ENCODE peak calls at places on chromosomes 11 and 22, in nine cellular contexts. Q, B, V, T, O, X, U, N and G are unnamed samples. For H3K9me3, the result is how much of the 10 kb centered on the place peaks cover.

GRCh38 chr11:45662096-45662664 is 3.2 kb downstream of the CHST1 start:
- DNase-seq in Q (no peak), B (no peak), V (no peak), T (no peak), O (no peak), X (no peak), U (no peak), N (no peak), G (no peak)

GRCh38 chr11:120832609-120833221 is 191.2 kb upstream of the TBCEL start:
- DNase-seq in Q (no peak), B (no peak), V (no peak), T (no peak), O (no peak), X (no peak), U (no peak), N (no peak), G (no peak)

GRCh38 chr11:32960553-32961164 is 55.0 kb upstream of the DEPDC7 start:
- DNase-seq in Q (no peak), B (peak), V (no peak), T (no peak), O (peak), X (no peak), U (no peak), N (no peak), G (no peak)

GRCh38 chr11:78202733-78203167 is 14.0 kb downstream of the USP35 start:
- DNase-seq in Q (peak), B (peak), V (no peak), T (no peak), O (no peak), X (no peak), U (no peak), N (no peak), G (no peak)

GRCh38 chr11:1448882-1449281 is 37.7 kb downstream of the MOB2 start:
- DNase-seq in Q (no peak), B (no peak), V (no peak), T (no peak), O (no peak), X (no peak), U (no peak), N (no peak), G (no peak)

GRCh38 chr11:74492084-74492483 is 1.4 kb downstream of the LIPT2 start:
- DNase-seq in Q (no peak), B (no peak), V (no peak), T (no peak), O (no peak), X (no peak), U (no peak), N (no peak), G (no peak)

GRCh38 chr11:13984616-13985474 is 22.3 kb downstream of the SPON1 start:
- DNase-seq in Q (no peak), B (no peak), V (no peak), T (no peak), O (peak), X (no peak), U (no peak), N (no peak), G (no peak)

GRCh38 chr11:64146036-64146943 is 19.6 kb downstream of the MACROD1 start:
- DNase-seq in Q (peak), B (peak), V (peak), T (no peak), O (peak), X (peak), U (no peak), N (peak), G (no peak)

GRCh38 chr22:27242917-27243589 is 558.5 kb downstream of the MN1 start:
- DNase-seq in Q (no peak), B (no peak), V (no peak), T (no peak), O (no peak), X (no peak), U (no peak), N (no peak), G (no peak)

GRCh38 chr11:63598556-63598955 is 15.7 kb downstream of the PLAAT3 start:
- DNase-seq in Q (no peak), B (no peak), V (no peak), T (no peak), O (no peak), X (no peak), U (no peak), N (no peak), G (no peak)

GRCh38 chr11:73158356-73159051 is 16.4 kb upstream of the FCHSD2 start:
- DNase-seq in Q (no peak), B (no peak), V (no peak), T (no peak), O (peak), X (no peak), U (no peak), N (no peak), G (no peak)

GRCh38 chr11:13007702-13008435 is 1.2 kb upstream of the RASSF10 start:
- DNase-seq in Q (no peak), B (no peak), V (no peak), T (no peak), O (no peak), X (no peak), U (no peak), N (no peak), G (no peak)

GRCh38 chr11:103964390-103964789 is 72.0 kb upstream of the DDI1 start:
- DNase-seq in Q (no peak), B (no peak), V (no peak), T (no peak), O (no peak), X (no peak), U (no peak), N (no peak), G (no peak)

GRCh38 chr22:30187726-30188407 is 58.7 kb downstream of the LIF start:
- DNase-seq in Q (no peak), B (no peak), V (no peak), T (no peak), O (peak), X (no peak), U (no peak), N (no peak), G (no peak)

GRCh38 chr11:12680246-12680939 is 6.2 kb downstream of the TEAD1 start:
- DNase-seq in Q (no peak), B (peak), V (peak), T (peak), O (peak), X (peak), U (peak), N (peak), G (peak)

GRCh38 chr22:27686534-27686933 is 115.0 kb downstream of the MN1 start:
- DNase-seq in Q (no peak), B (no peak), V (peak), T (peak), O (peak), X (peak), U (no peak), N (peak), G (peak)

GRCh38 chr11:113131036-113131775 is 170.0 kb downstream of the NCAM1 start:
- DNase-seq in Q (no peak), B (no peak), V (no peak), T (no peak), O (no peak), X (no peak), U (no peak), N (no peak), G (no peak)

GRCh38 chr11:130209128-130209932 is 49.7 kb downstream of the ST14 start:
- DNase-seq in Q (no peak), B (no peak), V (no peak), T (no peak), O (no peak), X (peak), U (no peak), N (no peak), G (no peak)

GRCh38 chr11:102415252-102415916 is 37.2 kb downstream of the TMEM123 start:
- DNase-seq in Q (no peak), B (peak), V (no peak), T (no peak), O (no peak), X (no peak), U (no peak), N (no peak), G (no peak)

GRCh38 chr11:121671276-121672168 is 218.8 kb upstream of the SORL1-AS1 start:
- DNase-seq in Q (no peak), B (no peak), V (no peak), T (no peak), O (peak), X (no peak), U (no peak), N (no peak), G (no peak)

GRCh38 chr11:76793834-76794291 is 10.7 kb downstream of the TSKU start:
- DNase-seq in Q (no peak), B (no peak), V (no peak), T (no peak), O (no peak), X (no peak), U (no peak), N (no peak), G (peak)

GRCh38 chr11:9489366-9489765 is 28.6 kb downstream of the ZNF143 start:
- DNase-seq in Q (no peak), B (no peak), V (no peak), T (no peak), O (peak), X (no peak), U (no peak), N (no peak), G (no peak)

GRCh38 chr22:45009881-45010531 is at the start of gene PHF21B:
- DNase-seq in Q (no peak), B (no peak), V (peak), T (peak), O (peak), X (no peak), U (peak), N (peak), G (no peak)

GRCh38 chr11:10878408-10879214 is 20.8 kb upstream of the ZBED5 start:
- DNase-seq in Q (no peak), B (peak), V (no peak), T (peak), O (peak), X (no peak), U (no peak), N (no peak), G (no peak)

GRCh38 chr22:47133263-47133662 is 370.8 kb downstream of the TBC1D22A start:
- DNase-seq in Q (no peak), B (no peak), V (no peak), T (no peak), O (no peak), X (no peak), U (no peak), N (no peak), G (no peak)

GRCh38 chr22:36931446-36931845 is 18.0 kb downstream of the CSF2RB start:
- DNase-seq in Q (no peak), B (no peak), V (no peak), T (no peak), O (no peak), X (no peak), U (no peak), N (no peak), G (no peak)

GRCh38 chr11:118895093-118896039 is 11.7 kb downstream of the CXCR5 start:
- DNase-seq in Q (peak), B (peak), V (no peak), T (peak), O (no peak), X (peak), U (peak), N (no peak), G (no peak)

GRCh38 chr22:27876684-27877083 is 42.4 kb downstream of the PITPNB start:
- DNase-seq in Q (no peak), B (no peak), V (no peak), T (no peak), O (peak), X (no peak), U (no peak), N (no peak), G (no peak)

GRCh38 chr11:95084509-95084908 is 5.1 kb upstream of the ENDOD1 start:
- DNase-seq in Q (no peak), B (no peak), V (no peak), T (no peak), O (no peak), X (no peak), U (no peak), N (no peak), G (no peak)

GRCh38 chr11:102874842-102875241 is at the start of gene MMP12:
- DNase-seq in Q (no peak), B (no peak), V (no peak), T (no peak), O (no peak), X (no peak), U (no peak), N (no peak), G (no peak)

GRCh38 chr22:23012081-23012622 is 58.2 kb upstream of the GNAZ start:
- DNase-seq in Q (no peak), B (no peak), V (no peak), T (no peak), O (no peak), X (no peak), U (no peak), N (no peak), G (no peak)

GRCh38 chr11:113365895-113366294 is 21.7 kb upstream of the ANKK1 start:
- DNase-seq in Q (peak), B (no peak), V (no peak), T (no peak), O (no peak), X (no peak), U (no peak), N (no peak), G (no peak)

GRCh38 chr22:45549739-45550138 is 47.1 kb downstream of the FBLN1 start:
- DNase-seq in Q (no peak), B (no peak), V (no peak), T (no peak), O (no peak), X (no peak), U (no peak), N (no peak), G (no peak)

GRCh38 chr11:47858169-47858543 is 10.0 kb upstream of the NUP160 start:
- DNase-seq in Q (no peak), B (no peak), V (no peak), T (no peak), O (peak), X (no peak), U (no peak), N (no peak), G (no peak)

GRCh38 chr22:41561335-41561734 is 525 bp downstream of the CSDC2 start:
- DNase-seq in Q (no peak), B (no peak), V (no peak), T (no peak), O (no peak), X (no peak), U (no peak), N (no peak), G (no peak)

GRCh38 chr22:21807545-21807944 is 59.9 kb downstream of the MAPK1 start:
- DNase-seq in Q (no peak), B (no peak), V (no peak), T (no peak), O (peak), X (no peak), U (no peak), N (no peak), G (no peak)
- H3K9me3 ChIP-seq in Q (under half), B (under half), V (under half), T (under half), O (under half), X (under half), U (under half), N (under half), G (under half)

GRCh38 chr22:48588151-48588880 is 1239.4 kb downstream of the BRD1 start:
- DNase-seq in Q (no peak), B (no peak), V (no peak), T (no peak), O (no peak), X (no peak), U (no peak), N (no peak), G (no peak)

GRCh38 chr22:48589901-48590300 is 1237.8 kb downstream of the BRD1 start:
- DNase-seq in Q (no peak), B (no peak), V (no peak), T (no peak), O (no peak), X (no peak), U (no peak), N (no peak), G (no peak)

GRCh38 chr22:48586799-48587185 is 1240.9 kb downstream of the BRD1 start:
- DNase-seq in Q (no peak), B (no peak), V (no peak), T (no peak), O (no peak), X (no peak), U (no peak), N (no peak), G (no peak)

GRCh38 chr22:48587236-48587865 is 1240.3 kb downstream of the BRD1 start:
- DNase-seq in Q (no peak), B (no peak), V (no peak), T (no peak), O (no peak), X (no peak), U (no peak), N (no peak), G (no peak)

GRCh38 chr22:48588881-48589450 is 1238.7 kb downstream of the BRD1 start:
- DNase-seq in Q (no peak), B (no peak), V (no peak), T (no peak), O (no peak), X (no peak), U (no peak), N (no peak), G (no peak)
- H3K9me3 ChIP-seq in Q (under half), B (under half), V (under half), T (under half), O (under half), X (under half), U (under half), N (under half), G (under half)

GRCh38 chr11:28939381-28939780 is 831.2 kb downstream of the METTL15 start:
- DNase-seq in Q (no peak), B (no peak), V (no peak), T (no peak), O (no peak), X (no peak), U (no peak), N (no peak), G (no peak)
- H3K9me3 ChIP-seq in Q (under half), B (under half), V (under half), T (under half), O (under half), X (under half), U (under half), N (under half), G (under half)

GRCh38 chr11:17206448-17206847 is 1.3 kb downstream of the PIK3C2A start:
- DNase-seq in Q (no peak), B (no peak), V (no peak), T (no peak), O (no peak), X (no peak), U (no peak), N (no peak), G (no peak)
- H3K9me3 ChIP-seq in Q (under half), B (under half), V (under half), T (under half), O (under half), X (under half), U (under half), N (under half), G (under half)